ENCODE peak calls at places on chromosomes 11 and 22, in five cellular contexts. One of them, this sample, is unnamed.

GRCh38 chr22:44724416-44724815 is 22.4 kb downstream of the PRR5 start:
- DNase-seq in A549: no peak
- DNase-seq in ovary: no peak
- DNase-seq in transverse colon: no peak
- DNase-seq in stomach: no peak
- DNase-seq in this sample: no peak

GRCh38 chr11:13329670-13330401 is 52.2 kb downstream of the BMAL1 start:
- DNase-seq in stomach: peak
- DNase-seq in transverse colon: no peak
- DNase-seq in ovary: no peak
- DNase-seq in A549: peak
- DNase-seq in this sample: no peak

GRCh38 chr11:17755891-17756290 is 21.3 kb downstream of the KCNC1 start:
- DNase-seq in A549: no peak
- DNase-seq in stomach: no peak
- DNase-seq in transverse colon: no peak
- DNase-seq in ovary: no peak
- DNase-seq in this sample: no peak

GRCh38 chr22:49687786-49688515 is 139.7 kb downstream of the BRD1 start:
- DNase-seq in transverse colon: no peak
- DNase-seq in ovary: no peak
- DNase-seq in A549: no peak
- DNase-seq in stomach: no peak
- DNase-seq in this sample: no peak

GRCh38 chr22:37794376-37794775 is 13.4 kb upstream of the GCAT start:
- DNase-seq in stomach: no peak
- DNase-seq in ovary: no peak
- DNase-seq in transverse colon: no peak
- DNase-seq in A549: no peak
- DNase-seq in this sample: no peak

GRCh38 chr11:120660024-120660565 is 148.5 kb downstream of the GRIK4 start:
- DNase-seq in A549: peak
- DNase-seq in stomach: peak
- DNase-seq in ovary: peak
- DNase-seq in transverse colon: peak
- DNase-seq in this sample: no peak

GRCh38 chr11:12274558-12275197 is 102.7 kb upstream of the PARVA start:
- DNase-seq in A549: no peak
- DNase-seq in transverse colon: no peak
- DNase-seq in ovary: peak
- DNase-seq in stomach: no peak
- DNase-seq in this sample: no peak

GRCh38 chr11:117908959-117909610 is 20.1 kb downstream of the TMPRSS13 start:
- DNase-seq in A549: no peak
- DNase-seq in ovary: peak
- DNase-seq in transverse colon: no peak
- DNase-seq in stomach: no peak
- DNase-seq in this sample: no peak

GRCh38 chr11:77171885-77172665 is 44.0 kb downstream of the MYO7A start:
- DNase-seq in stomach: no peak
- DNase-seq in A549: no peak
- DNase-seq in ovary: no peak
- DNase-seq in transverse colon: no peak
- DNase-seq in this sample: no peak

GRCh38 chr11:86678823-86679222 is 6.4 kb upstream of the ME3 start:
- DNase-seq in stomach: no peak
- DNase-seq in A549: no peak
- DNase-seq in transverse colon: no peak
- DNase-seq in ovary: no peak
- DNase-seq in this sample: no peak

GRCh38 chr11:85680897-85681296 is 5.1 kb downstream of the CCDC89 start:
- DNase-seq in stomach: no peak
- DNase-seq in A549: no peak
- DNase-seq in ovary: no peak
- DNase-seq in transverse colon: no peak
- DNase-seq in this sample: no peak

GRCh38 chr11:103085758-103086365 is 6.1 kb downstream of the DCUN1D5 start:
- DNase-seq in ovary: no peak
- DNase-seq in transverse colon: no peak
- DNase-seq in A549: no peak
- DNase-seq in stomach: no peak
- DNase-seq in this sample: no peak

GRCh38 chr11:94708642-94709041 is 59.5 kb upstream of the AMOTL1 start:
- DNase-seq in stomach: no peak
- DNase-seq in transverse colon: no peak
- DNase-seq in ovary: no peak
- DNase-seq in A549: no peak
- DNase-seq in this sample: no peak

GRCh38 chr11:4455439-4455838 is 6.3 kb downstream of the OR52K2 start:
- DNase-seq in stomach: no peak
- DNase-seq in transverse colon: no peak
- DNase-seq in ovary: no peak
- DNase-seq in A549: no peak
- DNase-seq in this sample: no peak

GRCh38 chr11:76208829-76209670 is 2.7 kb upstream of the WNT11 start:
- DNase-seq in stomach: peak
- DNase-seq in ovary: peak
- DNase-seq in A549: peak
- DNase-seq in transverse colon: peak
- DNase-seq in this sample: peak

GRCh38 chr11:1326435-1327063 is 17.1 kb upstream of the TOLLIP start:
- DNase-seq in ovary: peak
- DNase-seq in transverse colon: no peak
- DNase-seq in stomach: no peak
- DNase-seq in A549: no peak
- DNase-seq in this sample: no peak

GRCh38 chr22:47110817-47111443 is 348.5 kb downstream of the TBC1D22A start:
- DNase-seq in stomach: no peak
- DNase-seq in transverse colon: no peak
- DNase-seq in A549: no peak
- DNase-seq in ovary: peak
- DNase-seq in this sample: no peak

GRCh38 chr11:12139144-12139881 is 28.9 kb downstream of the MICAL2 start:
- DNase-seq in stomach: no peak
- DNase-seq in transverse colon: no peak
- DNase-seq in A549: no peak
- DNase-seq in ovary: peak
- DNase-seq in this sample: no peak

GRCh38 chr11:128678017-128678416 is 15.9 kb upstream of the FLI1 start:
- DNase-seq in A549: no peak
- DNase-seq in ovary: no peak
- DNase-seq in transverse colon: no peak
- DNase-seq in stomach: no peak
- DNase-seq in this sample: no peak

GRCh38 chr11:1072116-1072820 is 2.4 kb upstream of the MUC2 start:
- DNase-seq in ovary: peak
- DNase-seq in stomach: no peak
- DNase-seq in transverse colon: no peak
- DNase-seq in A549: peak
- DNase-seq in this sample: no peak

GRCh38 chr11:8087756-8088155 is 6.7 kb downstream of the TUB start:
- DNase-seq in stomach: no peak
- DNase-seq in ovary: no peak
- DNase-seq in A549: no peak
- DNase-seq in transverse colon: no peak
- DNase-seq in this sample: no peak

GRCh38 chr11:12685229-12685628 is 11.0 kb downstream of the TEAD1 start:
- DNase-seq in A549: no peak
- DNase-seq in ovary: no peak
- DNase-seq in transverse colon: no peak
- DNase-seq in stomach: no peak
- DNase-seq in this sample: no peak

GRCh38 chr11:85685131-85685819 is 720 bp downstream of the CCDC89 start:
- DNase-seq in transverse colon: no peak
- DNase-seq in ovary: peak
- DNase-seq in stomach: no peak
- DNase-seq in A549: no peak
- DNase-seq in this sample: no peak

GRCh38 chr11:44607324-44607962 is 42.0 kb downstream of the CD82 start:
- DNase-seq in stomach: no peak
- DNase-seq in ovary: no peak
- DNase-seq in transverse colon: no peak
- DNase-seq in A549: no peak
- DNase-seq in this sample: no peak

GRCh38 chr22:46574438-46574992 is 37.1 kb upstream of the CELSR1 start:
- DNase-seq in stomach: no peak
- DNase-seq in A549: no peak
- DNase-seq in transverse colon: peak
- DNase-seq in ovary: no peak
- DNase-seq in this sample: no peak

GRCh38 chr11:74816664-74817063 is 68.0 kb downstream of the RNF169 start:
- DNase-seq in transverse colon: no peak
- DNase-seq in stomach: no peak
- DNase-seq in A549: no peak
- DNase-seq in ovary: no peak
- DNase-seq in this sample: no peak

GRCh38 chr11:44112083-44112865 is 16.8 kb downstream of the EXT2 start:
- DNase-seq in stomach: no peak
- DNase-seq in ovary: peak
- DNase-seq in transverse colon: no peak
- DNase-seq in A549: no peak
- DNase-seq in this sample: no peak

GRCh38 chr11:72069787-72070251 is 10.5 kb downstream of the NUMA1 start:
- DNase-seq in ovary: peak
- DNase-seq in stomach: peak
- DNase-seq in A549: peak
- DNase-seq in transverse colon: peak
- DNase-seq in this sample: peak

GRCh38 chr22:47012589-47013365 is 250.3 kb downstream of the TBC1D22A start:
- DNase-seq in ovary: no peak
- DNase-seq in transverse colon: no peak
- DNase-seq in stomach: no peak
- DNase-seq in A549: no peak
- DNase-seq in this sample: no peak

GRCh38 chr11:130114726-130115125 is 44.9 kb upstream of the ST14 start:
- DNase-seq in stomach: no peak
- DNase-seq in ovary: no peak
- DNase-seq in A549: no peak
- DNase-seq in transverse colon: no peak
- DNase-seq in this sample: no peak

GRCh38 chr11:85627332-85627997 is at the start of gene DLG2:
- DNase-seq in stomach: no peak
- DNase-seq in transverse colon: no peak
- DNase-seq in A549: no peak
- DNase-seq in ovary: peak
- DNase-seq in this sample: no peak

GRCh38 chr11:95584180-95584579 is 205.4 kb downstream of the FAM76B start:
- DNase-seq in ovary: no peak
- DNase-seq in A549: no peak
- DNase-seq in stomach: no peak
- DNase-seq in transverse colon: no peak
- DNase-seq in this sample: no peak

GRCh38 chr11:35524780-35525179 is 636 bp downstream of the PAMR1 start:
- DNase-seq in A549: no peak
- DNase-seq in transverse colon: no peak
- DNase-seq in ovary: no peak
- DNase-seq in stomach: no peak
- DNase-seq in this sample: no peak

GRCh38 chr11:33912405-33913361 is 20.8 kb upstream of the LMO2 start:
- DNase-seq in ovary: no peak
- DNase-seq in transverse colon: no peak
- DNase-seq in stomach: no peak
- DNase-seq in A549: peak
- DNase-seq in this sample: no peak

GRCh38 chr11:110198031-110198729 is 98.2 kb downstream of the RDX start:
- DNase-seq in stomach: no peak
- DNase-seq in A549: no peak
- DNase-seq in ovary: no peak
- DNase-seq in transverse colon: no peak
- DNase-seq in this sample: peak

GRCh38 chr11:36292311-36292722 is 3.1 kb upstream of the COMMD9 start:
- DNase-seq in ovary: no peak
- DNase-seq in A549: peak
- DNase-seq in transverse colon: no peak
- DNase-seq in stomach: no peak
- DNase-seq in this sample: no peak

GRCh38 chr11:116576523-116576922 is 196.3 kb downstream of the BUD13 start:
- DNase-seq in stomach: no peak
- DNase-seq in A549: no peak
- DNase-seq in transverse colon: no peak
- DNase-seq in ovary: no peak
- DNase-seq in this sample: no peak

GRCh38 chr22:35376728-35377472 is 4.0 kb upstream of the HMOX1 start:
- DNase-seq in ovary: peak
- DNase-seq in A549: peak
- DNase-seq in transverse colon: peak
- DNase-seq in stomach: peak
- DNase-seq in this sample: peak

DNA sequence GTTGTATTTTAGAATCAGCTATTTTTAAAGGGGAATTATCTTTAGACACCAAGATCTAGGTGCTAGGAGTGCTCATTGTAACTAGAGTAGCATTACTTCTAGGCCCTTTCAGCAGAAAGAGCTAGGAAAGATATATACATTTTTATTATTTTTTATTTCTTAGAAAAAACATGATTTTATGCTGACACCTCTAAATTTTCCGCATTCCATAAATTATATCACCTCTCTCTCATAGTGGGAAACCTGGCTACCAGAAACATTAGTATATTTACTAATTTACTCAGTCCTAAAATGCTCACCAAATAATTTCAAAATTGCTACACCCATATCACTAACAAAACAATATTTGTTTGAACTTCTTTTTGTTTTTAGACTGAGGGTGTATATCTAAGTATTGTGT is 32.1 kb upstream of the SLC36A4 start:
- DNase-seq in ovary: no peak
- DNase-seq in transverse colon: no peak
- DNase-seq in A549: no peak
- DNase-seq in stomach: no peak
- DNase-seq in this sample: no peak
- TF ChIP-seq EP300 in ovary: no peak
- TF ChIP-seq EP300 in transverse colon: no peak
- TF ChIP-seq EP300 in A549: no peak
- TF ChIP-seq EP300 in stomach: no peak
- TF ChIP-seq EP300 in this sample: no peak

GRCh38 chr11:10930224-10930960 is 72.5 kb upstream of the ZBED5 start:
- DNase-seq in transverse colon: peak
- DNase-seq in ovary: peak
- DNase-seq in A549: no peak
- DNase-seq in stomach: no peak
- DNase-seq in this sample: peak
- TF ChIP-seq CTCF in transverse colon: no peak
- TF ChIP-seq CTCF in ovary: no peak
- TF ChIP-seq CTCF in A549: no peak
- TF ChIP-seq CTCF in stomach: no peak
- TF ChIP-seq CTCF in this sample: no peak

GRCh38 chr11:121931748-121932352 is 184.2 kb downstream of the BLID start:
- DNase-seq in ovary: no peak
- DNase-seq in transverse colon: no peak
- DNase-seq in stomach: no peak
- DNase-seq in A549: no peak
- DNase-seq in this sample: peak
- TF ChIP-seq EP300 in ovary: no peak
- TF ChIP-seq EP300 in transverse colon: no peak
- TF ChIP-seq EP300 in stomach: no peak
- TF ChIP-seq EP300 in A549: no peak
- TF ChIP-seq EP300 in this sample: no peak

GRCh38 chr22:38843201-38843715 is 570 bp downstream of the NPTXR start:
- DNase-seq in ovary: peak
- DNase-seq in A549: peak
- DNase-seq in transverse colon: peak
- DNase-seq in stomach: peak
- DNase-seq in this sample: no peak
- TF ChIP-seq CTCF in ovary: peak
- TF ChIP-seq CTCF in A549: peak
- TF ChIP-seq CTCF in transverse colon: peak
- TF ChIP-seq CTCF in stomach: no peak
- TF ChIP-seq CTCF in this sample: peak